ENCODE peak calls at places on chromosomes 13 and 19, in six cellular contexts. T is astrocyte of the spinal cord, W is MG63, J is left colon, S is fibroblast of the conjunctiva, D is fibroblast of villous mesenchyme. C is an unnamed sample.

GRCh38 chr19:50242586-50242985 is 39.2 kb downstream of the MYH14 start:
- DNase-seq in T (no peak), W (no peak), J (no peak), S (no peak), D (no peak), C (no peak)

GRCh38 chr19:2426661-2427322 is 594 bp downstream of the TIMM13 start:
- DNase-seq in T (no peak), W (peak; percentile 34), J (peak; percentile 60), S (no peak), D (peak; percentile 34), C (no peak)

GRCh38 chr13:84139561-84140158 is 257.4 kb upstream of the SLITRK1 start:
- DNase-seq in T (no peak), W (no peak), J (no peak), S (no peak), D (no peak), C (no peak)

GRCh38 chr13:48983331-48983730 is 7.6 kb downstream of the FNDC3A start:
- DNase-seq in T (no peak), W (no peak), J (no peak), S (no peak), D (no peak), C (no peak)

GRCh38 chr19:50667759-50668231 is 18.6 kb downstream of the C19orf81 start:
- DNase-seq in T (no peak), W (no peak), J (no peak), S (no peak), D (no peak), C (no peak)

GRCh38 chr13:23268441-23268840 is 87.7 kb downstream of the SGCG start:
- DNase-seq in T (no peak), W (no peak), J (no peak), S (no peak), D (no peak), C (no peak)

GRCh38 chr19:48353682-48354081 is 10.1 kb downstream of the TMEM143 start:
- DNase-seq in T (no peak), W (peak; percentile 36), J (no peak), S (no peak), D (no peak), C (no peak)

GRCh38 chr13:102845630-102846260 is at the start of gene ERCC5:
- DNase-seq in T (peak; percentile 96), W (peak; percentile 91), J (peak; percentile 97), S (peak; percentile 91), D (peak; percentile 97), C (peak; percentile 81)

GRCh38 chr19:1244693-1245451 is 3.3 kb downstream of the ATP5F1D start:
- DNase-seq in T (no peak), W (peak; percentile 83), J (peak; percentile 81), S (no peak), D (no peak), C (no peak)

GRCh38 chr13:109155301-109155761 is 525.9 kb downstream of the MYO16 start:
- DNase-seq in T (peak; percentile 50), W (peak; percentile 16), J (no peak), S (peak; percentile 50), D (peak; percentile 95), C (no peak)

GRCh38 chr19:5686326-5686646 is 3.8 kb upstream of the RPL36 start:
- DNase-seq in T (no peak), W (no peak), J (no peak), S (no peak), D (no peak), C (no peak)

GRCh38 chr13:39567569-39567968 is 35.4 kb downstream of the LHFPL6 start:
- DNase-seq in T (no peak), W (no peak), J (no peak), S (no peak), D (no peak), C (no peak)

GRCh38 chr13:102374726-102375125 is 27.1 kb downstream of the FGF14 start:
- DNase-seq in T (no peak), W (no peak), J (no peak), S (no peak), D (no peak), C (no peak)

GRCh38 chr13:95644611-95645052 is at the start of gene DZIP1:
- DNase-seq in T (peak; percentile 87), W (peak; percentile 92), J (peak; percentile 57), S (peak; percentile 81), D (peak; percentile 89), C (peak; percentile 41)